ENCODE peak calls at places on chromosome 17, in ten cellular contexts. One of them, this sample, is unnamed.

GRCh38 chr17:77324227-77324626 is 183.5 kb downstream of the SEC14L1 start:
- DNase-seq in lower leg skin: peak; percentile 13
- DNase-seq in adipocyte: no peak
- DNase-seq in AG10803: no peak
- DNase-seq in SW480: no peak
- DNase-seq in activated T-helper 1 cell treated with Interleukin-2 at 50 U/mL for 16 hours: no peak
- DNase-seq in choroid plexus epithelial cell: no peak
- DNase-seq in stimulated activated CD4-positive, alpha-beta T cell treated with anti-CD3 and anti-CD28 coated beads, Interleukin-15, amount 100 ng/mL, for 1 hour: no peak
- DNase-seq in left lobe of liver: peak; percentile 43
- DNase-seq in HFF-Myc: no peak
- DNase-seq in this sample: no peak

GRCh38 chr17:75849724-75850123 is 5.4 kb downstream of the WBP2 start:
- DNase-seq in lower leg skin: no peak
- DNase-seq in SW480: no peak
- DNase-seq in AG10803: no peak
- DNase-seq in choroid plexus epithelial cell: no peak
- DNase-seq in left lobe of liver: no peak
- DNase-seq in adipocyte: no peak
- DNase-seq in HFF-Myc: no peak
- DNase-seq in stimulated activated CD4-positive, alpha-beta T cell treated with anti-CD3 and anti-CD28 coated beads, Interleukin-15, amount 100 ng/mL, for 1 hour: no peak
- DNase-seq in activated T-helper 1 cell treated with Interleukin-2 at 50 U/mL for 16 hours: no peak
- DNase-seq in this sample: no peak

GRCh38 chr17:2485543-2485942 is 26.1 kb downstream of the METTL16 start:
- DNase-seq in activated T-helper 1 cell treated with Interleukin-2 at 50 U/mL for 16 hours: no peak
- DNase-seq in stimulated activated CD4-positive, alpha-beta T cell treated with anti-CD3 and anti-CD28 coated beads, Interleukin-15, amount 100 ng/mL, for 1 hour: no peak
- DNase-seq in AG10803: peak; percentile 63
- DNase-seq in lower leg skin: no peak
- DNase-seq in adipocyte: no peak
- DNase-seq in choroid plexus epithelial cell: peak; percentile 48
- DNase-seq in HFF-Myc: no peak
- DNase-seq in left lobe of liver: no peak
- DNase-seq in SW480: no peak
- DNase-seq in this sample: no peak

GRCh38 chr17:17685775-17686291 is 4.6 kb downstream of the RAI1 start:
- DNase-seq in HFF-Myc: peak; percentile 56
- DNase-seq in adipocyte: peak; percentile 80
- DNase-seq in stimulated activated CD4-positive, alpha-beta T cell treated with anti-CD3 and anti-CD28 coated beads, Interleukin-15, amount 100 ng/mL, for 1 hour: no peak
- DNase-seq in SW480: peak; percentile 74
- DNase-seq in choroid plexus epithelial cell: peak; percentile 73
- DNase-seq in left lobe of liver: no peak
- DNase-seq in activated T-helper 1 cell treated with Interleukin-2 at 50 U/mL for 16 hours: no peak
- DNase-seq in AG10803: peak; percentile 79
- DNase-seq in lower leg skin: peak; percentile 47
- DNase-seq in this sample: no peak

GRCh38 chr17:73645050-73645871 is 1.0 kb upstream of the SDK2 start:
- DNase-seq in adipocyte: peak; percentile 43
- DNase-seq in lower leg skin: no peak
- DNase-seq in HFF-Myc: no peak
- DNase-seq in AG10803: peak; percentile 32
- DNase-seq in activated T-helper 1 cell treated with Interleukin-2 at 50 U/mL for 16 hours: peak; percentile 15
- DNase-seq in choroid plexus epithelial cell: peak; percentile 45
- DNase-seq in left lobe of liver: no peak
- DNase-seq in SW480: peak; percentile 55
- DNase-seq in stimulated activated CD4-positive, alpha-beta T cell treated with anti-CD3 and anti-CD28 coated beads, Interleukin-15, amount 100 ng/mL, for 1 hour: peak; percentile 21
- DNase-seq in this sample: peak; percentile 52

GRCh38 chr17:39755550-39756375 is 18.0 kb downstream of the GRB7 start:
- DNase-seq in choroid plexus epithelial cell: peak; percentile 35
- DNase-seq in HFF-Myc: no peak
- DNase-seq in adipocyte: peak; percentile 15
- DNase-seq in lower leg skin: no peak
- DNase-seq in activated T-helper 1 cell treated with Interleukin-2 at 50 U/mL for 16 hours: peak; percentile 38
- DNase-seq in left lobe of liver: no peak
- DNase-seq in stimulated activated CD4-positive, alpha-beta T cell treated with anti-CD3 and anti-CD28 coated beads, Interleukin-15, amount 100 ng/mL, for 1 hour: peak; percentile 29
- DNase-seq in AG10803: peak; percentile 34
- DNase-seq in SW480: no peak
- DNase-seq in this sample: peak; percentile 84

GRCh38 chr17:73639926-73640325 is 4.3 kb downstream of the SDK2 start:
- DNase-seq in left lobe of liver: no peak
- DNase-seq in HFF-Myc: no peak
- DNase-seq in adipocyte: no peak
- DNase-seq in choroid plexus epithelial cell: no peak
- DNase-seq in stimulated activated CD4-positive, alpha-beta T cell treated with anti-CD3 and anti-CD28 coated beads, Interleukin-15, amount 100 ng/mL, for 1 hour: no peak
- DNase-seq in SW480: no peak
- DNase-seq in lower leg skin: no peak
- DNase-seq in AG10803: no peak
- DNase-seq in activated T-helper 1 cell treated with Interleukin-2 at 50 U/mL for 16 hours: no peak
- DNase-seq in this sample: no peak

GRCh38 chr17:57954421-57955182 is 610 bp downstream of the CUEDC1 start:
- DNase-seq in lower leg skin: peak; percentile 70
- DNase-seq in AG10803: peak; percentile 74
- DNase-seq in adipocyte: peak; percentile 87
- DNase-seq in SW480: peak; percentile 74
- DNase-seq in left lobe of liver: peak; percentile 55
- DNase-seq in stimulated activated CD4-positive, alpha-beta T cell treated with anti-CD3 and anti-CD28 coated beads, Interleukin-15, amount 100 ng/mL, for 1 hour: no peak
- DNase-seq in activated T-helper 1 cell treated with Interleukin-2 at 50 U/mL for 16 hours: no peak
- DNase-seq in HFF-Myc: no peak
- DNase-seq in choroid plexus epithelial cell: no peak
- DNase-seq in this sample: no peak

GRCh38 chr17:82891911-82892310 is 52.1 kb upstream of the ZNF750 start:
- DNase-seq in choroid plexus epithelial cell: no peak
- DNase-seq in lower leg skin: no peak
- DNase-seq in AG10803: no peak
- DNase-seq in activated T-helper 1 cell treated with Interleukin-2 at 50 U/mL for 16 hours: no peak
- DNase-seq in stimulated activated CD4-positive, alpha-beta T cell treated with anti-CD3 and anti-CD28 coated beads, Interleukin-15, amount 100 ng/mL, for 1 hour: no peak
- DNase-seq in SW480: no peak
- DNase-seq in left lobe of liver: no peak
- DNase-seq in adipocyte: no peak
- DNase-seq in HFF-Myc: no peak
- DNase-seq in this sample: no peak

GRCh38 chr17:27793168-27793905 is 7.0 kb downstream of the NOS2 start:
- DNase-seq in adipocyte: peak; percentile 32
- DNase-seq in choroid plexus epithelial cell: no peak
- DNase-seq in AG10803: no peak
- DNase-seq in lower leg skin: no peak
- DNase-seq in activated T-helper 1 cell treated with Interleukin-2 at 50 U/mL for 16 hours: no peak
- DNase-seq in left lobe of liver: no peak
- DNase-seq in SW480: peak; percentile 34
- DNase-seq in HFF-Myc: no peak
- DNase-seq in stimulated activated CD4-positive, alpha-beta T cell treated with anti-CD3 and anti-CD28 coated beads, Interleukin-15, amount 100 ng/mL, for 1 hour: no peak
- DNase-seq in this sample: peak; percentile 55

GRCh38 chr17:58960068-58960467 is 146.6 kb downstream of the TRIM37 start:
- DNase-seq in left lobe of liver: no peak
- DNase-seq in HFF-Myc: peak; percentile 21
- DNase-seq in activated T-helper 1 cell treated with Interleukin-2 at 50 U/mL for 16 hours: no peak
- DNase-seq in AG10803: peak; percentile 51
- DNase-seq in adipocyte: peak; percentile 61
- DNase-seq in choroid plexus epithelial cell: peak; percentile 87
- DNase-seq in lower leg skin: no peak
- DNase-seq in stimulated activated CD4-positive, alpha-beta T cell treated with anti-CD3 and anti-CD28 coated beads, Interleukin-15, amount 100 ng/mL, for 1 hour: no peak
- DNase-seq in SW480: peak; percentile 41
- DNase-seq in this sample: peak; percentile 55

GRCh38 chr17:72632026-72632684 is 460.3 kb downstream of the SLC39A11 start:
- DNase-seq in AG10803: no peak
- DNase-seq in left lobe of liver: no peak
- DNase-seq in lower leg skin: peak; percentile 29
- DNase-seq in activated T-helper 1 cell treated with Interleukin-2 at 50 U/mL for 16 hours: no peak
- DNase-seq in HFF-Myc: no peak
- DNase-seq in stimulated activated CD4-positive, alpha-beta T cell treated with anti-CD3 and anti-CD28 coated beads, Interleukin-15, amount 100 ng/mL, for 1 hour: no peak
- DNase-seq in adipocyte: no peak
- DNase-seq in choroid plexus epithelial cell: no peak
- DNase-seq in SW480: peak; percentile 97
- DNase-seq in this sample: no peak

GRCh38 chr17:6642592-6642991 is 1.7 kb downstream of the TXNDC17 start:
- DNase-seq in stimulated activated CD4-positive, alpha-beta T cell treated with anti-CD3 and anti-CD28 coated beads, Interleukin-15, amount 100 ng/mL, for 1 hour: no peak
- DNase-seq in adipocyte: peak; percentile 11
- DNase-seq in left lobe of liver: no peak
- DNase-seq in activated T-helper 1 cell treated with Interleukin-2 at 50 U/mL for 16 hours: no peak
- DNase-seq in lower leg skin: no peak
- DNase-seq in AG10803: peak; percentile 29
- DNase-seq in choroid plexus epithelial cell: no peak
- DNase-seq in HFF-Myc: no peak
- DNase-seq in SW480: no peak
- DNase-seq in this sample: no peak

GRCh38 chr17:55814377-55814776 is 63.5 kb downstream of the PCTP start:
- DNase-seq in activated T-helper 1 cell treated with Interleukin-2 at 50 U/mL for 16 hours: no peak
- DNase-seq in HFF-Myc: no peak
- DNase-seq in SW480: no peak
- DNase-seq in lower leg skin: no peak
- DNase-seq in left lobe of liver: peak; percentile 64
- DNase-seq in AG10803: no peak
- DNase-seq in choroid plexus epithelial cell: peak; percentile 13
- DNase-seq in adipocyte: no peak
- DNase-seq in stimulated activated CD4-positive, alpha-beta T cell treated with anti-CD3 and anti-CD28 coated beads, Interleukin-15, amount 100 ng/mL, for 1 hour: no peak
- DNase-seq in this sample: no peak

GRCh38 chr17:45388604-45389325 is 43.9 kb downstream of the ARHGAP27 start:
- DNase-seq in left lobe of liver: no peak
- DNase-seq in stimulated activated CD4-positive, alpha-beta T cell treated with anti-CD3 and anti-CD28 coated beads, Interleukin-15, amount 100 ng/mL, for 1 hour: no peak
- DNase-seq in choroid plexus epithelial cell: no peak
- DNase-seq in AG10803: peak; percentile 22
- DNase-seq in lower leg skin: no peak
- DNase-seq in HFF-Myc: no peak
- DNase-seq in adipocyte: peak; percentile 23
- DNase-seq in SW480: no peak
- DNase-seq in activated T-helper 1 cell treated with Interleukin-2 at 50 U/mL for 16 hours: no peak
- DNase-seq in this sample: no peak

GRCh38 chr17:80981062-80981902 is 10.4 kb upstream of the CHMP6 start:
- DNase-seq in SW480: no peak
- DNase-seq in choroid plexus epithelial cell: no peak
- DNase-seq in left lobe of liver: no peak
- DNase-seq in stimulated activated CD4-positive, alpha-beta T cell treated with anti-CD3 and anti-CD28 coated beads, Interleukin-15, amount 100 ng/mL, for 1 hour: peak; percentile 42
- DNase-seq in AG10803: no peak
- DNase-seq in adipocyte: peak; percentile 59
- DNase-seq in activated T-helper 1 cell treated with Interleukin-2 at 50 U/mL for 16 hours: peak; percentile 25
- DNase-seq in HFF-Myc: no peak
- DNase-seq in lower leg skin: no peak
- DNase-seq in this sample: peak; percentile 88

GRCh38 chr17:63972796-63973195 is at the start of gene SCN4A:
- DNase-seq in lower leg skin: no peak
- DNase-seq in stimulated activated CD4-positive, alpha-beta T cell treated with anti-CD3 and anti-CD28 coated beads, Interleukin-15, amount 100 ng/mL, for 1 hour: no peak
- DNase-seq in HFF-Myc: no peak
- DNase-seq in left lobe of liver: no peak
- DNase-seq in AG10803: no peak
- DNase-seq in adipocyte: no peak
- DNase-seq in choroid plexus epithelial cell: no peak
- DNase-seq in activated T-helper 1 cell treated with Interleukin-2 at 50 U/mL for 16 hours: no peak
- DNase-seq in SW480: no peak
- DNase-seq in this sample: no peak

GRCh38 chr17:38873646-38874380 is 4.0 kb downstream of the LASP1 start:
- DNase-seq in activated T-helper 1 cell treated with Interleukin-2 at 50 U/mL for 16 hours: no peak
- DNase-seq in left lobe of liver: no peak
- DNase-seq in AG10803: no peak
- DNase-seq in choroid plexus epithelial cell: no peak
- DNase-seq in HFF-Myc: no peak
- DNase-seq in adipocyte: no peak
- DNase-seq in stimulated activated CD4-positive, alpha-beta T cell treated with anti-CD3 and anti-CD28 coated beads, Interleukin-15, amount 100 ng/mL, for 1 hour: no peak
- DNase-seq in SW480: no peak
- DNase-seq in lower leg skin: no peak
- DNase-seq in this sample: no peak

GRCh38 chr17:2058521-2059124 is 3.7 kb downstream of the HIC1 start:
- DNase-seq in stimulated activated CD4-positive, alpha-beta T cell treated with anti-CD3 and anti-CD28 coated beads, Interleukin-15, amount 100 ng/mL, for 1 hour: peak; percentile 59
- DNase-seq in left lobe of liver: peak; percentile 87
- DNase-seq in HFF-Myc: no peak
- DNase-seq in activated T-helper 1 cell treated with Interleukin-2 at 50 U/mL for 16 hours: peak; percentile 46
- DNase-seq in adipocyte: no peak
- DNase-seq in SW480: no peak
- DNase-seq in AG10803: no peak
- DNase-seq in choroid plexus epithelial cell: peak; percentile 91
- DNase-seq in lower leg skin: no peak
- DNase-seq in this sample: peak; percentile 89

GRCh38 chr17:28521296-28522085 is 15.3 kb downstream of the FOXN1 start:
- DNase-seq in AG10803: no peak
- DNase-seq in left lobe of liver: no peak
- DNase-seq in lower leg skin: no peak
- DNase-seq in SW480: no peak
- DNase-seq in adipocyte: no peak
- DNase-seq in activated T-helper 1 cell treated with Interleukin-2 at 50 U/mL for 16 hours: no peak
- DNase-seq in stimulated activated CD4-positive, alpha-beta T cell treated with anti-CD3 and anti-CD28 coated beads, Interleukin-15, amount 100 ng/mL, for 1 hour: no peak
- DNase-seq in HFF-Myc: no peak
- DNase-seq in choroid plexus epithelial cell: no peak
- DNase-seq in this sample: no peak

GRCh38 chr17:28112199-28112995 is 69.9 kb downstream of the NLK start:
- DNase-seq in choroid plexus epithelial cell: peak; percentile 68
- DNase-seq in stimulated activated CD4-positive, alpha-beta T cell treated with anti-CD3 and anti-CD28 coated beads, Interleukin-15, amount 100 ng/mL, for 1 hour: no peak
- DNase-seq in left lobe of liver: no peak
- DNase-seq in SW480: no peak
- DNase-seq in lower leg skin: no peak
- DNase-seq in AG10803: peak; percentile 39
- DNase-seq in HFF-Myc: peak; percentile 16
- DNase-seq in adipocyte: peak; percentile 51
- DNase-seq in activated T-helper 1 cell treated with Interleukin-2 at 50 U/mL for 16 hours: no peak
- DNase-seq in this sample: no peak

GRCh38 chr17:80782536-80783427 is 208.9 kb upstream of the CHMP6 start:
- DNase-seq in HFF-Myc: no peak
- DNase-seq in stimulated activated CD4-positive, alpha-beta T cell treated with anti-CD3 and anti-CD28 coated beads, Interleukin-15, amount 100 ng/mL, for 1 hour: no peak
- DNase-seq in adipocyte: peak; percentile 46
- DNase-seq in activated T-helper 1 cell treated with Interleukin-2 at 50 U/mL for 16 hours: peak; percentile 35
- DNase-seq in choroid plexus epithelial cell: peak; percentile 59
- DNase-seq in SW480: no peak
- DNase-seq in left lobe of liver: no peak
- DNase-seq in lower leg skin: no peak
- DNase-seq in AG10803: peak; percentile 44
- DNase-seq in this sample: no peak

GRCh38 chr17:49388692-49389513 is 25.8 kb downstream of the PHB1 start:
- DNase-seq in activated T-helper 1 cell treated with Interleukin-2 at 50 U/mL for 16 hours: no peak
- DNase-seq in adipocyte: no peak
- DNase-seq in left lobe of liver: no peak
- DNase-seq in AG10803: no peak
- DNase-seq in choroid plexus epithelial cell: no peak
- DNase-seq in lower leg skin: no peak
- DNase-seq in SW480: no peak
- DNase-seq in HFF-Myc: no peak
- DNase-seq in stimulated activated CD4-positive, alpha-beta T cell treated with anti-CD3 and anti-CD28 coated beads, Interleukin-15, amount 100 ng/mL, for 1 hour: no peak
- DNase-seq in this sample: no peak

GRCh38 chr17:21379080-21379711 is 3.0 kb downstream of the KCNJ12 start:
- DNase-seq in HFF-Myc: no peak
- DNase-seq in lower leg skin: no peak
- DNase-seq in adipocyte: no peak
- DNase-seq in left lobe of liver: no peak
- DNase-seq in SW480: no peak
- DNase-seq in choroid plexus epithelial cell: no peak
- DNase-seq in AG10803: no peak
- DNase-seq in stimulated activated CD4-positive, alpha-beta T cell treated with anti-CD3 and anti-CD28 coated beads, Interleukin-15, amount 100 ng/mL, for 1 hour: no peak
- DNase-seq in activated T-helper 1 cell treated with Interleukin-2 at 50 U/mL for 16 hours: no peak
- DNase-seq in this sample: no peak

GRCh38 chr17:77323413-77324171 is 182.8 kb downstream of the SEC14L1 start:
- DNase-seq in left lobe of liver: peak; percentile 50
- DNase-seq in AG10803: peak; percentile 69
- DNase-seq in lower leg skin: peak; percentile 24
- DNase-seq in adipocyte: peak; percentile 46
- DNase-seq in choroid plexus epithelial cell: peak; percentile 87
- DNase-seq in activated T-helper 1 cell treated with Interleukin-2 at 50 U/mL for 16 hours: no peak
- DNase-seq in stimulated activated CD4-positive, alpha-beta T cell treated with anti-CD3 and anti-CD28 coated beads, Interleukin-15, amount 100 ng/mL, for 1 hour: no peak
- DNase-seq in SW480: peak; percentile 50
- DNase-seq in HFF-Myc: no peak
- DNase-seq in this sample: no peak

GRCh38 chr17:6098466-6099180 is 28.4 kb downstream of the WSCD1 start:
- DNase-seq in HFF-Myc: no peak
- DNase-seq in choroid plexus epithelial cell: no peak
- DNase-seq in adipocyte: peak; percentile 15
- DNase-seq in stimulated activated CD4-positive, alpha-beta T cell treated with anti-CD3 and anti-CD28 coated beads, Interleukin-15, amount 100 ng/mL, for 1 hour: no peak
- DNase-seq in SW480: no peak
- DNase-seq in left lobe of liver: no peak
- DNase-seq in AG10803: no peak
- DNase-seq in lower leg skin: no peak
- DNase-seq in activated T-helper 1 cell treated with Interleukin-2 at 50 U/mL for 16 hours: no peak
- DNase-seq in this sample: no peak

GRCh38 chr17:66667491-66668030 is 167.4 kb upstream of the CACNG5 start:
- DNase-seq in AG10803: no peak
- DNase-seq in stimulated activated CD4-positive, alpha-beta T cell treated with anti-CD3 and anti-CD28 coated beads, Interleukin-15, amount 100 ng/mL, for 1 hour: peak; percentile 42
- DNase-seq in left lobe of liver: no peak
- DNase-seq in SW480: peak; percentile 89
- DNase-seq in choroid plexus epithelial cell: no peak
- DNase-seq in lower leg skin: no peak
- DNase-seq in adipocyte: no peak
- DNase-seq in HFF-Myc: no peak
- DNase-seq in activated T-helper 1 cell treated with Interleukin-2 at 50 U/mL for 16 hours: peak; percentile 15
- DNase-seq in this sample: peak; percentile 33

GRCh38 chr17:6695051-6695450 is 18.1 kb downstream of the SLC13A5 start:
- DNase-seq in SW480: no peak
- DNase-seq in stimulated activated CD4-positive, alpha-beta T cell treated with anti-CD3 and anti-CD28 coated beads, Interleukin-15, amount 100 ng/mL, for 1 hour: no peak
- DNase-seq in adipocyte: no peak
- DNase-seq in left lobe of liver: no peak
- DNase-seq in choroid plexus epithelial cell: no peak
- DNase-seq in activated T-helper 1 cell treated with Interleukin-2 at 50 U/mL for 16 hours: no peak
- DNase-seq in HFF-Myc: no peak
- DNase-seq in lower leg skin: no peak
- DNase-seq in AG10803: no peak
- DNase-seq in this sample: no peak

This sample was measured in GM13977.